ENCODE peak calls at places on chromosomes 12 and 14, in seven cellular contexts. S, F, M, J, V, P and Z are unnamed samples.

GRCh38 chr14:58663494-58664111 is 25.8 kb downstream of the DACT1 start:
- DNase-seq in V (no peak), J (no peak), F (no peak), S (no peak), P (peak; percentile 47), M (peak; percentile 81), Z (no peak)

GRCh38 chr12:69779928-69780327 is 41.3 kb downstream of the RAB3IP start:
- DNase-seq in V (no peak), F (no peak), S (no peak), M (peak; percentile 42), P (peak; percentile 59), J (peak; percentile 73), Z (no peak)

GRCh38 chr12:56885316-56885715 is 48.9 kb downstream of the SDR9C7 start:
- DNase-seq in V (no peak), S (no peak), M (no peak), J (no peak), F (no peak), P (no peak), Z (no peak)

GRCh38 chr12:62103736-62104135 is 156.5 kb upstream of the USP15 start:
- DNase-seq in F (no peak), J (no peak), P (no peak), V (no peak), M (no peak), S (no peak), Z (no peak)

GRCh38 chr12:52794479-52795331 is 1.2 kb downstream of the KRT3 start:
- DNase-seq in S (no peak), F (no peak), V (no peak), M (peak; percentile 1), P (peak; percentile 54), J (no peak), Z (no peak)

GRCh38 chr12:72110814-72111615 is 161.2 kb upstream of the TRHDE start:
- DNase-seq in P (no peak), M (no peak), J (no peak), S (no peak), F (no peak), V (no peak), Z (no peak)

GRCh38 chr12:49537231-49537708 is 1.6 kb upstream of the KCNH3 start:
- DNase-seq in M (no peak), J (no peak), S (peak; percentile 42), V (no peak), P (no peak), F (no peak), Z (no peak)

GRCh38 chr12:19014243-19014642 is 115.3 kb upstream of the PLEKHA5 start:
- DNase-seq in F (no peak), M (peak; percentile 30), J (no peak), V (no peak), S (no peak), P (peak; percentile 48), Z (no peak)

GRCh38 chr12:127343941-127344340 is 923.0 kb upstream of the TMEM132C start:
- DNase-seq in M (peak; percentile 41), S (no peak), P (peak; percentile 18), F (no peak), J (no peak), V (no peak), Z (no peak)

GRCh38 chr12:42023733-42024494 is 120.8 kb downstream of the GXYLT1 start:
- DNase-seq in V (peak; percentile 38), F (peak; percentile 82), M (peak; percentile 73), S (peak; percentile 84), J (peak; percentile 93), P (peak; percentile 68), Z (peak; percentile 58)

GRCh38 chr12:132544173-132544468 is 54.2 kb downstream of the FBRSL1 start:
- DNase-seq in V (no peak), J (no peak), P (no peak), F (no peak), M (no peak), S (peak; percentile 18), Z (no peak)

GRCh38 chr12:795305-795704 is 42.9 kb downstream of the WNK1 start:
- DNase-seq in V (peak; percentile 44), P (no peak), M (no peak), S (peak; percentile 84), J (no peak), F (no peak), Z (no peak)

GRCh38 chr14:22837750-22838538 is 1.6 kb downstream of the MMP14 start:
- DNase-seq in F (peak; percentile 94), M (peak; percentile 48), J (no peak), V (no peak), P (peak; percentile 63), S (no peak), Z (no peak)

GRCh38 chr14:103107941-103108748 is 13.6 kb downstream of the EXOC3L4 start:
- DNase-seq in F (no peak), V (no peak), P (no peak), S (no peak), J (no peak), M (no peak), Z (no peak)

GRCh38 chr12:102438823-102439205 is 41.5 kb downstream of the IGF1 start:
- DNase-seq in V (no peak), P (no peak), F (no peak), J (no peak), S (no peak), M (peak; percentile 17), Z (no peak)

GRCh38 chr14:51614707-51615106 is 37.0 kb upstream of the FRMD6 start:
- DNase-seq in J (no peak), S (no peak), P (peak; percentile 71), F (no peak), V (no peak), M (peak; percentile 54), Z (no peak)

GRCh38 chr14:101442451-101442850 is 118.8 kb upstream of the DIO3 start:
- DNase-seq in V (peak; percentile 34), J (no peak), F (no peak), P (no peak), S (peak; percentile 2), M (no peak), Z (no peak)

GRCh38 chr14:96117101-96117897 is 78.1 kb downstream of the C14orf132 start:
- DNase-seq in M (no peak), V (no peak), F (no peak), J (no peak), S (no peak), P (peak; percentile 42), Z (no peak)

GRCh38 chr14:64444984-64445845 is 20.1 kb upstream of the AKAP5 start:
- DNase-seq in V (no peak), J (no peak), M (peak; percentile 81), S (no peak), F (peak; percentile 69), P (peak; percentile 72), Z (no peak)

GRCh38 chr14:99604766-99605298 is 825 bp upstream of the CCDC85C start:
- DNase-seq in J (no peak), P (no peak), F (peak; percentile 72), M (peak; percentile 37), S (no peak), V (no peak), Z (peak; percentile 48)

GRCh38 chr14:105536691-105537579 is 10.6 kb downstream of the TMEM121 start:
- DNase-seq in J (no peak), M (no peak), V (no peak), F (peak; percentile 61), S (no peak), P (no peak), Z (no peak)

GRCh38 chr14:54715811-54716210 is 148.9 kb downstream of the SAMD4A start:
- DNase-seq in P (peak; percentile 24), M (no peak), F (no peak), V (no peak), J (no peak), S (no peak), Z (no peak)

GRCh38 chr12:14607561-14607960 is 39.9 kb upstream of the PLBD1 start:
- DNase-seq in V (no peak), M (no peak), J (no peak), S (no peak), P (no peak), F (no peak), Z (no peak)

GRCh38 chr14:94401083-94401482 is 12.7 kb upstream of the SERPINA1 start:
- DNase-seq in P (no peak), V (no peak), J (no peak), M (peak; percentile 26), S (no peak), F (no peak), Z (no peak)

GRCh38 chr14:74941676-74942097 is 13.7 kb downstream of the PGF start:
- DNase-seq in P (peak; percentile 52), J (no peak), V (peak; percentile 54), F (peak; percentile 94), M (no peak), S (peak; percentile 57), Z (peak; percentile 41)

GRCh38 chr12:113174461-113175384 is 10.6 kb downstream of the DDX54 start:
- DNase-seq in M (peak; percentile 62), J (peak; percentile 86), F (peak; percentile 77), S (peak; percentile 71), P (peak; percentile 60), V (peak; percentile 63), Z (peak; percentile 78)